ENCODE peak calls at places on chromosomes 3 and 15, in six cellular contexts. One of them, this sample, is unnamed.

GRCh38 chr15:74037171-74038117 is 42.9 kb downstream of the PML start:
- DNase-seq in naive thymus-derived CD8-positive, alpha-beta T cell: no peak
- DNase-seq in T-helper 2 cell: no peak
- DNase-seq in HS-5: no peak
- DNase-seq in neuronal stem cell: no peak
- DNase-seq in pons: no peak
- DNase-seq in this sample: no peak

GRCh38 chr15:63258658-63259057 is 18.7 kb upstream of the APH1B start:
- DNase-seq in naive thymus-derived CD8-positive, alpha-beta T cell: no peak
- DNase-seq in T-helper 2 cell: no peak
- DNase-seq in HS-5: no peak
- DNase-seq in neuronal stem cell: no peak
- DNase-seq in pons: no peak
- DNase-seq in this sample: no peak

GRCh38 chr3:160180581-160181216 is 44.5 kb upstream of the C3orf80 start:
- DNase-seq in naive thymus-derived CD8-positive, alpha-beta T cell: no peak
- DNase-seq in T-helper 2 cell: no peak
- DNase-seq in HS-5: no peak
- DNase-seq in neuronal stem cell: no peak
- DNase-seq in pons: no peak
- DNase-seq in this sample: no peak

GRCh38 chr3:73086071-73086494 is 24.6 kb downstream of the EBLN2 start:
- DNase-seq in naive thymus-derived CD8-positive, alpha-beta T cell: peak; percentile 37
- DNase-seq in T-helper 2 cell: peak; percentile 32
- DNase-seq in HS-5: peak; percentile 15
- DNase-seq in neuronal stem cell: peak; percentile 35
- DNase-seq in pons: peak; percentile 37
- DNase-seq in this sample: no peak

GRCh38 chr3:168467085-168467714 is 371.5 kb upstream of the GOLIM4 start:
- DNase-seq in naive thymus-derived CD8-positive, alpha-beta T cell: no peak
- DNase-seq in T-helper 2 cell: no peak
- DNase-seq in HS-5: peak; percentile 29
- DNase-seq in neuronal stem cell: peak; percentile 17
- DNase-seq in pons: peak; percentile 72
- DNase-seq in this sample: no peak

GRCh38 chr3:102090646-102091045 is 241.3 kb downstream of the NFKBIZ start:
- DNase-seq in naive thymus-derived CD8-positive, alpha-beta T cell: no peak
- DNase-seq in T-helper 2 cell: no peak
- DNase-seq in HS-5: no peak
- DNase-seq in neuronal stem cell: no peak
- DNase-seq in pons: no peak
- DNase-seq in this sample: no peak

GRCh38 chr3:186843039-186843432 is 526 bp downstream of the ADIPOQ start:
- DNase-seq in naive thymus-derived CD8-positive, alpha-beta T cell: no peak
- DNase-seq in T-helper 2 cell: no peak
- DNase-seq in HS-5: no peak
- DNase-seq in neuronal stem cell: no peak
- DNase-seq in pons: no peak
- DNase-seq in this sample: no peak

GRCh38 chr15:88877415-88877814 is 17.9 kb downstream of the HAPLN3 start:
- DNase-seq in naive thymus-derived CD8-positive, alpha-beta T cell: no peak
- DNase-seq in T-helper 2 cell: no peak
- DNase-seq in HS-5: no peak
- DNase-seq in neuronal stem cell: no peak
- DNase-seq in pons: no peak
- DNase-seq in this sample: no peak

GRCh38 chr3:18751514-18751913 is 326.4 kb upstream of the SATB1 start:
- DNase-seq in naive thymus-derived CD8-positive, alpha-beta T cell: no peak
- DNase-seq in T-helper 2 cell: no peak
- DNase-seq in HS-5: no peak
- DNase-seq in neuronal stem cell: no peak
- DNase-seq in pons: no peak
- DNase-seq in this sample: no peak

GRCh38 chr15:95032181-95032580 is 800.8 kb downstream of the MCTP2 start:
- DNase-seq in naive thymus-derived CD8-positive, alpha-beta T cell: no peak
- DNase-seq in T-helper 2 cell: no peak
- DNase-seq in HS-5: no peak
- DNase-seq in neuronal stem cell: no peak
- DNase-seq in pons: no peak
- DNase-seq in this sample: no peak

GRCh38 chr3:78918361-78919020 is 849.3 kb downstream of the ROBO1 start:
- DNase-seq in naive thymus-derived CD8-positive, alpha-beta T cell: no peak
- DNase-seq in T-helper 2 cell: no peak
- DNase-seq in HS-5: no peak
- DNase-seq in neuronal stem cell: no peak
- DNase-seq in pons: no peak
- DNase-seq in this sample: no peak

GRCh38 chr3:3189102-3189727 is 9.7 kb upstream of the CRBN start:
- DNase-seq in naive thymus-derived CD8-positive, alpha-beta T cell: no peak
- DNase-seq in T-helper 2 cell: no peak
- DNase-seq in HS-5: no peak
- DNase-seq in neuronal stem cell: no peak
- DNase-seq in pons: no peak
- DNase-seq in this sample: no peak

GRCh38 chr15:101017935-101018849 is 99.0 kb downstream of the LRRK1 start:
- DNase-seq in naive thymus-derived CD8-positive, alpha-beta T cell: no peak
- DNase-seq in T-helper 2 cell: no peak
- DNase-seq in HS-5: no peak
- DNase-seq in neuronal stem cell: no peak
- DNase-seq in pons: no peak
- DNase-seq in this sample: no peak

GRCh38 chr3:117322866-117323265 is 613.3 kb downstream of the TUSC7 start:
- DNase-seq in naive thymus-derived CD8-positive, alpha-beta T cell: no peak
- DNase-seq in T-helper 2 cell: no peak
- DNase-seq in HS-5: no peak
- DNase-seq in neuronal stem cell: peak; percentile 6
- DNase-seq in pons: no peak
- DNase-seq in this sample: no peak

GRCh38 chr15:59283717-59284336 is 77.2 kb downstream of the LDHAL6B start:
- DNase-seq in naive thymus-derived CD8-positive, alpha-beta T cell: no peak
- DNase-seq in T-helper 2 cell: no peak
- DNase-seq in HS-5: no peak
- DNase-seq in neuronal stem cell: no peak
- DNase-seq in pons: no peak
- DNase-seq in this sample: no peak

GRCh38 chr3:188947983-188948657 is 223.7 kb upstream of the TPRG1 start:
- DNase-seq in naive thymus-derived CD8-positive, alpha-beta T cell: no peak
- DNase-seq in T-helper 2 cell: no peak
- DNase-seq in HS-5: no peak
- DNase-seq in neuronal stem cell: peak; percentile 79
- DNase-seq in pons: peak; percentile 92
- DNase-seq in this sample: no peak

GRCh38 chr15:78492841-78493240 is 14.5 kb upstream of the HYKK start:
- DNase-seq in naive thymus-derived CD8-positive, alpha-beta T cell: no peak
- DNase-seq in T-helper 2 cell: no peak
- DNase-seq in HS-5: no peak
- DNase-seq in neuronal stem cell: no peak
- DNase-seq in pons: no peak
- DNase-seq in this sample: no peak

GRCh38 chr3:184315506-184315867 is 1.1 kb downstream of the EIF4G1 start:
- DNase-seq in naive thymus-derived CD8-positive, alpha-beta T cell: no peak
- DNase-seq in T-helper 2 cell: no peak
- DNase-seq in HS-5: no peak
- DNase-seq in neuronal stem cell: no peak
- DNase-seq in pons: no peak
- DNase-seq in this sample: no peak

GRCh38 chr15:25862087-25862468 is 1.0 kb downstream of the ATP10A start:
- DNase-seq in naive thymus-derived CD8-positive, alpha-beta T cell: no peak
- DNase-seq in T-helper 2 cell: no peak
- DNase-seq in HS-5: no peak
- DNase-seq in neuronal stem cell: no peak
- DNase-seq in pons: no peak
- DNase-seq in this sample: no peak

GRCh38 chr3:187695434-187695833 is 6.9 kb downstream of the RTP2 start:
- DNase-seq in naive thymus-derived CD8-positive, alpha-beta T cell: no peak
- DNase-seq in T-helper 2 cell: no peak
- DNase-seq in HS-5: no peak
- DNase-seq in neuronal stem cell: no peak
- DNase-seq in pons: no peak
- DNase-seq in this sample: no peak

GRCh38 chr3:124923833-124924232 is 10.7 kb downstream of the MUC13 start:
- DNase-seq in naive thymus-derived CD8-positive, alpha-beta T cell: no peak
- DNase-seq in T-helper 2 cell: no peak
- DNase-seq in HS-5: no peak
- DNase-seq in neuronal stem cell: no peak
- DNase-seq in pons: no peak
- DNase-seq in this sample: no peak

GRCh38 chr3:113194747-113195400 is 16.5 kb upstream of the BOC start:
- DNase-seq in naive thymus-derived CD8-positive, alpha-beta T cell: no peak
- DNase-seq in T-helper 2 cell: no peak
- DNase-seq in HS-5: no peak
- DNase-seq in neuronal stem cell: no peak
- DNase-seq in pons: no peak
- DNase-seq in this sample: no peak

GRCh38 chr3:158961911-158962310 is 160.1 kb downstream of the MFSD1 start:
- DNase-seq in naive thymus-derived CD8-positive, alpha-beta T cell: no peak
- DNase-seq in T-helper 2 cell: no peak
- DNase-seq in HS-5: no peak
- DNase-seq in neuronal stem cell: no peak
- DNase-seq in pons: no peak
- DNase-seq in this sample: no peak

GRCh38 chr15:28861031-28861534 is 12.6 kb upstream of the GOLGA6L7 start:
- DNase-seq in naive thymus-derived CD8-positive, alpha-beta T cell: no peak
- DNase-seq in T-helper 2 cell: no peak
- DNase-seq in HS-5: no peak
- DNase-seq in neuronal stem cell: no peak
- DNase-seq in pons: no peak
- DNase-seq in this sample: no peak

GRCh38 chr3:187783098-187783497 is 37.8 kb upstream of the BCL6 start:
- DNase-seq in naive thymus-derived CD8-positive, alpha-beta T cell: no peak
- DNase-seq in T-helper 2 cell: no peak
- DNase-seq in HS-5: peak; percentile 65
- DNase-seq in neuronal stem cell: no peak
- DNase-seq in pons: peak; percentile 12
- DNase-seq in this sample: no peak

GRCh38 chr15:89760303-89761008 is 9.4 kb upstream of the MESP1 start:
- DNase-seq in naive thymus-derived CD8-positive, alpha-beta T cell: peak; percentile 24
- DNase-seq in T-helper 2 cell: peak; percentile 45
- DNase-seq in HS-5: no peak
- DNase-seq in neuronal stem cell: peak; percentile 80
- DNase-seq in pons: peak; percentile 58
- DNase-seq in this sample: no peak

GRCh38 chr3:36332139-36332538 is 48.2 kb upstream of the STAC start:
- DNase-seq in naive thymus-derived CD8-positive, alpha-beta T cell: no peak
- DNase-seq in T-helper 2 cell: no peak
- DNase-seq in HS-5: no peak
- DNase-seq in neuronal stem cell: no peak
- DNase-seq in pons: no peak
- DNase-seq in this sample: no peak

GRCh38 chr3:161038725-161039124 is 66.4 kb downstream of the B3GALNT1 start:
- DNase-seq in naive thymus-derived CD8-positive, alpha-beta T cell: no peak
- DNase-seq in T-helper 2 cell: no peak
- DNase-seq in HS-5: no peak
- DNase-seq in neuronal stem cell: no peak
- DNase-seq in pons: no peak
- DNase-seq in this sample: no peak

GRCh38 chr15:41966920-41967465 is 5.4 kb downstream of the EHD4 start:
- DNase-seq in naive thymus-derived CD8-positive, alpha-beta T cell: no peak
- DNase-seq in T-helper 2 cell: no peak
- DNase-seq in HS-5: no peak
- DNase-seq in neuronal stem cell: no peak
- DNase-seq in pons: no peak
- DNase-seq in this sample: no peak

This sample was measured in cortex of kidney.